ENCODE peak calls at places on chromosomes 16 and 17, in four cellular contexts. S is HCT116, A is stomach, J is heart left ventricle. H is an unnamed sample.

GRCh38 chr17:35345445-35345925 is 27.9 kb downstream of the SLFN11 start:
- DNase-seq in J (no peak), S (no peak), A (no peak), H (no peak)

GRCh38 chr16:15464401-15465186 is 30.2 kb downstream of the BMERB1 start:
- DNase-seq in A (no peak), J (no peak), S (no peak), H (no peak)

GRCh38 chr17:8884336-8884990 is 17.0 kb upstream of the PIK3R6 start:
- DNase-seq in A (no peak), S (no peak), J (no peak), H (no peak)

GRCh38 chr16:47460301-47460754 is 535 bp downstream of the ITFG1 start:
- DNase-seq in S (no peak), A (no peak), J (no peak), H (no peak)

GRCh38 chr16:1244881-1245280 is 4.4 kb downstream of the TPSAB1 start:
- DNase-seq in S (no peak), A (no peak), J (peak; percentile 16), H (no peak)

GRCh38 chr16:20874088-20874581 is 26.0 kb downstream of the DCUN1D3 start:
- DNase-seq in A (no peak), J (no peak), S (no peak), H (no peak)

GRCh38 chr17:58276423-58276822 is 4.3 kb downstream of the MPO start:
- DNase-seq in S (no peak), J (no peak), A (no peak), H (no peak)

GRCh38 chr17:49029841-49030240 is 32.7 kb downstream of the IGF2BP1 start:
- DNase-seq in A (no peak), S (no peak), J (no peak), H (no peak)

GRCh38 chr16:1494129-1494640 is 1.0 kb downstream of the TELO2 start:
- DNase-seq in A (peak; percentile 44), J (peak; percentile 82), S (no peak), H (peak; percentile 62)

GRCh38 chr17:76095943-76096342 is 7.6 kb downstream of the EXOC7 start:
- DNase-seq in S (no peak), A (no peak), J (no peak), H (no peak)

GRCh38 chr17:65742433-65743312 is 181.2 kb upstream of the AXIN2 start:
- DNase-seq in J (no peak), A (no peak), S (peak; percentile 70), H (no peak)

GRCh38 chr17:17792551-17793377 is 44.0 kb downstream of the SREBF1 start:
- DNase-seq in A (peak; percentile 38), S (no peak), J (peak; percentile 61), H (peak; percentile 67)

GRCh38 chr16:79158337-79158736 is 442.2 kb downstream of the MAF start:
- DNase-seq in A (no peak), S (no peak), J (no peak), H (no peak)

GRCh38 chr17:72931163-72931562 is 161.3 kb downstream of the SLC39A11 start:
- DNase-seq in J (no peak), S (no peak), A (no peak), H (no peak)

GRCh38 chr16:81633147-81633619 is 145.9 kb upstream of the PLCG2 start:
- DNase-seq in S (no peak), A (no peak), J (no peak), H (no peak)

GRCh38 chr17:81448960-81449359 is 53.7 kb downstream of the BAHCC1 start:
- DNase-seq in A (no peak), J (no peak), S (no peak), H (no peak)

GRCh38 chr17:45844695-45845375 is at the start of gene SPPL2C:
- DNase-seq in J (no peak), A (no peak), S (no peak), H (no peak)

GRCh38 chr17:73867056-73867455 is 222.8 kb upstream of the SDK2 start:
- DNase-seq in J (no peak), A (no peak), S (no peak), H (no peak)

GRCh38 chr16:29940656-29941055 is 14.6 kb upstream of the KCTD13 start:
- DNase-seq in S (no peak), A (no peak), J (no peak), H (no peak)

GRCh38 chr17:76296186-76296585 is 11.9 kb downstream of the QRICH2 start:
- DNase-seq in J (no peak), A (no peak), S (no peak), H (no peak)

GRCh38 chr17:57109393-57110151 is 24.5 kb downstream of the AKAP1 start:
- DNase-seq in J (peak; percentile 83), S (no peak), A (no peak), H (no peak)

GRCh38 chr16:50285406-50286003 is 19.2 kb downstream of the ADCY7 start:
- DNase-seq in A (no peak), S (no peak), J (no peak), H (no peak)

GRCh38 chr16:67661101-67661661 is 421 bp downstream of the PARD6A start:
- DNase-seq in J (peak; percentile 27), S (no peak), A (no peak), H (no peak)

GRCh38 chr17:4738136-4739121 is 1.2 kb upstream of the ZMYND15 start:
- DNase-seq in S (no peak), J (no peak), A (peak; percentile 70), H (no peak)

GRCh38 chr17:27928546-27928945 is 35.4 kb upstream of the LYRM9 start:
- DNase-seq in A (no peak), J (no peak), S (no peak), H (no peak)

GRCh38 chr16:87703071-87703470 is 62.7 kb downstream of the KLHDC4 start:
- DNase-seq in A (no peak), S (no peak), J (no peak), H (no peak)

GRCh38 chr17:73902416-73903181 is 258.4 kb upstream of the SDK2 start:
- DNase-seq in A (no peak), S (no peak), J (no peak), H (no peak)

DNA sequence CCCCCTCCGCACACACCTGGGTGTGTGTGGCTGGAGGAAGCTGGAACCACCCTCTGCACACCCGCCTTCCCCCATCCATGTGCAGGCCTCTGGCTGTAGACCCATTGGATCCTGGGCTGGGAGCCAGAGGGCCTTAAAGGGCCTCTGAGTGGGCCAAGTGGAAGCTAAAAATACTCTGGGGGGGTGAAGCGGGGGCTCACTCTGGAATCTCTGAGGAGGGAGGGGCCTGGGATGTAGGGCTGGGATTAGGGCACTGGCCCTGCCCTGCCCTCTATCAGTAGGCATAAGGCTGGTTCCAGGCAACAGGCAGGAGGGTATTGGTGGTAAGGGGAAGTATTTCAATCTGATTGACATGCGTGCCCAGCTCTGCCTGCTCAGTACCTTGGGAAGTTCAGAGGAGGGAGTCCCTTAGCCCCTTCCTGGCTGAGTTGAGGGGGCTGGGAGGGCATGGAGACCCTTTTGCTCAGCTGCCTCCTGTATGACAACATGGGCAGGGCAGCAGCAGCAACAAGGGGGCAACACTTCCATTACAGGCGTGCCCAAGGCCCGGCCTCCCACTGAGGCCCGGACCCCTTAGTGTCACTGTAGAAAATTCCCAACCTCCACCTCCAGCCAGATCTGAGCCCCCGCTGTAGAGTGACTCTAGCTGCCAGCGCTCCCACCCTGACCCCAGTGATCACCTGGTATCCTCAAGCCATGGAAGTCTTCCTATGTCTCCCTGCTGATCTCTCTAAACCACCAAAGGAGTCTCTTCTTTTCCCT is 5.2 kb downstream of the ITGA3 start:
- DNase-seq in S (no peak), J (peak; percentile 95), A (peak; percentile 76), H (peak; percentile 91)
- TF ChIP-seq POLR2A in S (no peak), J (peak; percentile 60), A (no peak), H (no peak)

GRCh38 chr17:38327936-38328335 is 15.8 kb downstream of the GPR179 start:
- DNase-seq in J (no peak), S (no peak), A (no peak), H (no peak)
- H3K4me3 ChIP-seq in J (no peak overlapping the region), S (no peak overlapping the region), A (no peak overlapping the region), H (no peak overlapping the region)

GRCh38 chr16:75307506-75307905 is 56.1 kb upstream of the BCAR1 start:
- DNase-seq in A (no peak), S (no peak), J (no peak), H (no peak)

GRCh38 chr16:75308011-75308410 is 56.6 kb upstream of the BCAR1 start:
- DNase-seq in A (peak; percentile 57), S (no peak), J (no peak), H (no peak)

GRCh38 chr16:75304521-75305363 is 53.3 kb upstream of the BCAR1 start:
- DNase-seq in S (peak; percentile 10), A (peak; percentile 28), J (peak; percentile 57), H (peak; percentile 37)

GRCh38 chr16:75305364-75306101 is 54.1 kb upstream of the BCAR1 start:
- DNase-seq in S (peak; percentile 100), A (peak; percentile 78), J (peak; percentile 82), H (peak; percentile 76)

GRCh38 chr16:75306102-75306762 is 54.8 kb upstream of the BCAR1 start:
- DNase-seq in S (peak; percentile 49), A (peak; percentile 32), J (no peak), H (no peak)
- TF ChIP-seq POLR2A in S (no peak), A (no peak), J (no peak), H (no peak)

GRCh38 chr17:2055494-2056220 is 754 bp downstream of the HIC1 start:
- DNase-seq in J (peak; percentile 42), S (no peak), A (no peak), H (peak; percentile 57)
- H3K4me3 ChIP-seq in J (peak overlapping the region; percentile 68), S (no peak overlapping the region), A (peak overlapping the region; percentile 60), H (peak overlapping the region; percentile 90)

GRCh38 chr16:11232852-11233726 is 22.9 kb downstream of the SOCS1 start:
- DNase-seq in A (peak; percentile 64), S (no peak), J (peak; percentile 47), H (no peak)
- TF ChIP-seq POLR2A in A (no peak), S (no peak), J (no peak), H (no peak)

GRCh38 chr17:30551666-30552339 is 74.6 kb downstream of the GOSR1 start:
- DNase-seq in A (peak; percentile 9), S (no peak), J (no peak), H (no peak)
- H3K4me3 ChIP-seq in A (no peak overlapping the region), S (no peak overlapping the region), J (no peak overlapping the region), H (no peak overlapping the region)

DNA sequence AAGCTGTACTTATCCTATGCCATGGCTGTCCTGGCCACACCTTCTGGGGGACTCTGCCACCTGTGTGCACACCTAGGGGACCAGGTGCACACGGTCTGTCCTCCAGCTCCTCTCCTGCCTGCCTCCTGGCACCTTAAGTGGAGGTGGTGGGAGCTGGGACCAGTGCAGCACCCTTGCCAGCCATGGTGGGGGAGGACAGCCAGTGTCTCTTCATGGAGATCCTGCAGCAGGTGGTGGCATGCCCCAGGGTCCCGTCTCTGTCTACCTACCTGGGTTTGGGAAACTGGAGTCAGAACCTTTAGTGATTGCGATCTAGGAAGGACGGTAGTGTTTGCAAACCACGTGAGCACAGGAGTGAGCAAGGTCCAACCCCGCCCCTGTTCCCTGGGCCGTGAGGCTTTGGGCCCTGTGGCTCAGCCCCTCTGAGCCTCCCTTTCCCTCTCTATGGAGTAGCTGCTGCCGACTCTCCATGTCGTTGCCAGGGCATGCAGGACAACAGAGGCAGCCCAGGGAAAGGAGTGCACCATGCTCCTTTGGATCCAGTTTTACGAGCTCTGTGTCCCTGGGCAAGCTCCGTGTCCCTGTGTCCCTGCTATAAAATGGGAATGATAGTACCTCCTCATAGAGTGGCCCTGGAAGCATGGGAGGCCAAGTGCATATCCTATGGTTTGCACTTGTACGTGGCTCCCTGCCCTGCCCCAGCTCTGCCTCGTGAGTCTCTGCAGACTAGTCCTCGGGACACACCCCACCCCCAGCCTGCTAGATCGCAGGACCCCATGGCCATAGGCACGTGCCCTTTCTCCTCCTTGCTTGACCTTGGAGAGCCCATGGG is 7.1 kb downstream of the ADGRG1 start:
- DNase-seq in S (no peak), A (peak; percentile 75), J (no peak), H (no peak)
- TF ChIP-seq POLR2A in S (no peak), A (no peak), J (no peak), H (no peak)

GRCh38 chr17:64017381-64017980 is 3.0 kb downstream of the ICAM2 start:
- DNase-seq in A (no peak), S (no peak), J (no peak), H (no peak)
- H3K4me3 ChIP-seq in A (no peak overlapping the region), S (no peak overlapping the region), J (peak overlapping the region; percentile 6), H (no peak overlapping the region)

H was measured in uterus.